ENCODE peak calls at places on chromosomes 3 and 15, in six cellular contexts. B, O, I, P, N and H are unnamed samples.

GRCh38 chr3:69871868-69872267 is 127.7 kb upstream of the SAMMSON start:
- DNase-seq in B (no peak), N (no peak), P (no peak), I (no peak), O (no peak), H (no peak)

GRCh38 chr3:66889758-66890576 is 108.1 kb upstream of the KBTBD8 start:
- DNase-seq in B (no peak), N (no peak), I (no peak), P (no peak), O (no peak), H (no peak)

GRCh38 chr3:35739964-35740527 is 100.7 kb downstream of the ARPP21 start:
- DNase-seq in O (no peak), P (no peak), B (no peak), N (no peak), I (no peak), H (no peak)

GRCh38 chr3:66574091-66574490 is 73.3 kb upstream of the LRIG1 start:
- DNase-seq in O (no peak), P (no peak), I (no peak), B (no peak), N (no peak), H (no peak)

GRCh38 chr3:140128217-140129137 is 193.5 kb downstream of the CLSTN2 start:
- DNase-seq in P (peak; percentile 8), I (peak; percentile 92), N (no peak), B (peak; percentile 29), O (peak; percentile 15), H (no peak)

GRCh38 chr3:154137036-154137435 is 15.8 kb downstream of the ARHGEF26 start:
- DNase-seq in B (no peak), O (no peak), P (no peak), N (no peak), I (no peak), H (no peak)

GRCh38 chr15:90351479-90352108 is 490 bp upstream of the ZNF774 start:
- DNase-seq in N (no peak), B (no peak), P (no peak), O (no peak), I (no peak), H (no peak)

GRCh38 chr3:158111861-158112260 is 2.0 kb downstream of the RSRC1 start:
- DNase-seq in O (no peak), P (no peak), I (no peak), N (no peak), B (no peak), H (no peak)

GRCh38 chr3:1971780-1972179 is 126.9 kb upstream of the CNTN4 start:
- DNase-seq in N (no peak), B (no peak), P (no peak), I (no peak), O (no peak), H (no peak)

GRCh38 chr3:117589454-117589853 is 879.9 kb downstream of the TUSC7 start:
- DNase-seq in P (no peak), I (no peak), O (no peak), B (no peak), N (no peak), H (no peak)

GRCh38 chr15:82043726-82044372 is 2.0 kb downstream of the MEX3B start:
- DNase-seq in P (peak; percentile 20), B (no peak), I (no peak), O (peak; percentile 17), N (no peak), H (no peak)

GRCh38 chr3:49722896-49723295 is 855 bp downstream of the GMPPB start:
- DNase-seq in O (no peak), B (no peak), N (no peak), P (no peak), I (no peak), H (no peak)

GRCh38 chr3:49721165-49721860 is 1.8 kb upstream of the AMIGO3 start:
- DNase-seq in O (no peak), I (no peak), B (no peak), P (no peak), N (no peak), H (no peak)

GRCh38 chr3:49723301-49723630 is 485 bp downstream of the GMPPB start:
- DNase-seq in B (peak; percentile 84), O (peak; percentile 48), N (no peak), I (peak; percentile 84), P (peak; percentile 43), H (no peak)

GRCh38 chr3:49720383-49721164 is 1.1 kb upstream of the AMIGO3 start:
- DNase-seq in P (no peak), N (no peak), B (no peak), O (no peak), I (peak; percentile 46), H (no peak)

DNA sequence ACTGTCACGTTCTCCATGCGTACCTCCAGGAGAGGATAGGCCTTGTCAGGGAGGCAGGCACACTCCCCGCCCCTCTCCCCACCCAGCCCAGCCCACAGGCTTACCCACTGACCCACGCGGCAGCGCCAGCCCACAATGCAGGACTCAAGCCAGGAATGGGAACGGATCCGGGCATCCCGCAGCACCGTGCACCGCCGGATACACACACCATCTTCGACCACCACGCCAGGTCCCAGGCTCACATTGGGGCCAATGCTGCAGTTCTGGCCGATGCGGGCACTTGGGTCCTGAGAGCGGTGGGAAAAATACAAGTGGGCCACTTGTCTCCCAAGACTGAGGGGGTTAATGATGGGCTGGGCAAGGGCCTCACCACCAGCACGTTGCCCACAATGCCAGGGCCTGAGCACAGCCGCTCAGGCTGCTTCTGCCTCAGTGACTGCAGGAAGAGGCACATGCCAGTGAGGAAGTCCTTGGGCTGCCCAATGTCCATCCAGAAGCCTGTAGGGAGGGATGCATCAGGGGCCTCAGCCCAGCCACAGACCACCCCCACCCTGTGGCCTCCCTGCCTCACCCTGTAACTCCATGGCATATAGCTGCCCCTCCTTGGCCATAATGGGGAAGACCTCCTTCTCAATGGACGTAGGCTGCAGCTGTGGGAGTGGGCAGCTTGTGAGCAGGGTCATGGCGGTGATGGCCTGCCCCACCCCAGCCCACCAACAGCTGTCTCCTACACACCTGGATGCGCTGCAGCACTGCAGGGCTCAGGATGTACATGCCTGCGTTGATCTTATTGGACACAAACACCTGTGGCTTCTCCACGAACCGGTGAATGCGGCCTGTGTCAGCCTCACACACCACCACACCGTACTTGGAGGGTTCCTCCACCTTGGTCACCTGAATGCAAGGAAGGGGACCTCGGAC is 1.6 kb downstream of the GMPPB start:
- DNase-seq in O (no peak), N (no peak), P (no peak), I (no peak), B (no peak), H (no peak)
- H3K36me3 ChIP-seq in O (peaks cover 42% of the 10 kb centered on the region), N (peaks cover 33% of the 10 kb centered on the region), P (peaks cover 7% of the 10 kb centered on the region), I (peaks cover 43% of the 10 kb centered on the region), B (peaks cover 12% of the 10 kb centered on the region), H (peaks cover 17% of the 10 kb centered on the region)

GRCh38 chr3:20307378-20307777 is 121.4 kb upstream of the SGO1 start:
- DNase-seq in O (no peak), B (no peak), P (no peak), I (no peak), N (no peak), H (no peak)

GRCh38 chr3:20310629-20311028 is 124.6 kb upstream of the SGO1 start:
- DNase-seq in O (peak; percentile 35), I (no peak), P (peak; percentile 36), N (peak; percentile 61), B (no peak), H (no peak)

DNA sequence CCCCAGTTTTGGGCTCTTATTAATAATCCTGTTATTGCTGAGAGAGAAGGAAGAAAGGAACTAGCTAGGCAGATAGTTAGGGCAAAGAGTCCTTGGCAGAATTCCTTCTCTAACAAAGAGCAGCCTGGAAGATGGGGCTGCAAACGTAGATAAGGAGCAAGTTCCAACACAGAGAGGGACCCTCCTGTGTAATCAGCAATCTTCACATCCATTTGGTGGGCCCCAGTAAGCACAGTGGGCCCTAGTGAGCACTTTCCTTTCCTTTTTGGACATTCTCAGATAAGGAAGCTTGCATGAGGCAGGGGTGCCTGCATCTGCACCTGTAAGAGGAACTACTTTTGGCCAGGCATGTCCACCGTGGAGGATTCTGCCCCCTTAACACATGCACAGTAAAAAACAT is 119.6 kb upstream of the SGO1 start:
- DNase-seq in P (no peak), B (no peak), I (no peak), N (no peak), O (no peak), H (no peak)
- TF ChIP-seq CTCF in P (no peak), B (no peak), I (no peak), N (no peak), O (no peak), H (no peak)

DNA sequence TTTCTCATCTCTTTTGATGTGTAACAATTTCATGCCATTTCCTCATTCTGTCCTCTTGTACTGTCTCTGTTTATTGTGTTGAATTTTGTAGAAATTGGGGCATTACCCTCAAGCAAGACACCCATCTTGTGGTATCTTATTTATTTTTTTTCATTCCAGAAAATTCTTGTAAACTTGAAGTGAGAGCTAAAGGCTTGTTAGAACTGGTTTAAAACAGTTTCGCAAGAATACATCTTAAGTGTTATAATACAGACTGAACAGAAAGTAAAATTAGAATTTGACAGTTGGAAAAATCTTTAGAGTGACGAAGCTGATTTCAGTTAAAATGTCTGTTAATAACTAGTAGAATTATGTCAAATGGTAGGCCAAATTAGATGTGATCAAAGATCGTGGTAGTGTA is 26.9 kb downstream of the RNF13 start:
- DNase-seq in P (no peak), N (no peak), I (no peak), B (no peak), O (no peak), H (no peak)
- H3K27ac ChIP-seq in P (no peak overlapping the region), N (no peak overlapping the region), I (no peak overlapping the region), B (no peak overlapping the region), O (no peak overlapping the region), H (no peak overlapping the region)

DNA sequence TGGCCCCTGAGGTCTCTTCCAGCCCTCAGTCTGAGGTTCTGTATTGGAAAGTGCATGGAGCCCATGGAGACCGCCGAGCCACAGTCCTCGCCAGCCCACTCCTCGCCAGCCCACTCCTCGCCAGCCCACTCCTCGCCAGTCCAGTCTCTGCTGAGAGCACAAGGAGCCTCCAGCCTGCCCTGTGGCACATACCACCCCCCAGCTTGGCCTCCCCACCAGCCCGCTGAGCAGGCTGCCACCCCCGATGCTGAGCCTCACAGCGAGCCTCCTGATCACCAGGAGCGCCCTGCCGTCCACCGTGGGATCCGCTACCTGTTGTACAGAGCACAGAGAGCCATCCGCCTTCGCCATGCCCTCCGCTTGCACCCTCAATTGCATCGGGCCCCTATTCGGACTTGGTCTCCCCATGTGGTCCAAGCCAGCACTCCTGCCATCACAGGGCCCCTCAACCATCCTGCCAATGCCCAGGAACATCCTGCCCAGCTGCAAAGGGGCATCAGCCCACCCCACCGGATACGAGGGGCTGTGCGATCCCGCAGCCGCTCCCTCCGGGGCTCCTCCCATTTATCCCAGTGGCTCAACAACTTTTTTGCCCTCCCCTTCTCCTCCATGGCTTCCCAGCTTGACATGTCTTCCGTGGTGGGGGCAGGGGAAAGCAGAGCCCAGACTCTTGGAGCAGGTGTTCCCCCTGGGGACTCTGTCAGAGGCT is 40.8 kb downstream of the PML start:
- DNase-seq in N (no peak), B (no peak), I (no peak), O (no peak), P (no peak), H (peak; percentile 81)
- H3K36me3 ChIP-seq in N (peaks cover 55% of the 10 kb centered on the region), B (peaks cover 40% of the 10 kb centered on the region), I (peaks cover 12% of the 10 kb centered on the region), O (peaks cover 70% of the 10 kb centered on the region), P (peaks cover 6% of the 10 kb centered on the region), H (peaks cover 47% of the 10 kb centered on the region)

GRCh38 chr15:63600646-63601025 is 3.4 kb downstream of the FBXL22 start:
- DNase-seq in B (peak; percentile 94), O (peak; percentile 91), N (peak; percentile 83), I (peak; percentile 83), P (peak; percentile 97), H (no peak)
- TF ChIP-seq CTCF in B (peak; percentile 57), O (no peak), N (peak; percentile 39), I (peak; percentile 3), P (no peak), H (no peak)